ENCODE peak calls at places on chromosomes 4 and X, in nine cellular contexts. One of them, this sample, is unnamed. For H3K4me1, the result is how much of the 10 kb centered on the place peaks cover.

GRCh38 chr4:185564355-185564754 is 29.0 kb upstream of the PDLIM3 start:
- DNase-seq in body of pancreas: no peak
- DNase-seq in pancreas: no peak
- DNase-seq in tibial artery: no peak
- DNase-seq in GM23248: no peak
- DNase-seq in endothelial cell of umbilical vein: no peak
- DNase-seq in CD8-positive, alpha-beta memory T cell: no peak
- DNase-seq in IMR-90: no peak
- DNase-seq in SK-N-SH: no peak
- DNase-seq in this sample: no peak

GRCh38 chrX:108309144-108309543 is 129.1 kb downstream of the COL4A6 start:
- DNase-seq in body of pancreas: no peak
- DNase-seq in pancreas: no peak
- DNase-seq in tibial artery: no peak
- DNase-seq in GM23248: no peak
- DNase-seq in endothelial cell of umbilical vein: peak
- DNase-seq in CD8-positive, alpha-beta memory T cell: no peak
- DNase-seq in IMR-90: peak
- DNase-seq in SK-N-SH: no peak
- DNase-seq in this sample: no peak

GRCh38 chrX:129996120-129996519 is 13.7 kb downstream of the BCORL1 start:
- DNase-seq in body of pancreas: no peak
- DNase-seq in pancreas: no peak
- DNase-seq in tibial artery: no peak
- DNase-seq in GM23248: peak
- DNase-seq in endothelial cell of umbilical vein: no peak
- DNase-seq in CD8-positive, alpha-beta memory T cell: no peak
- DNase-seq in IMR-90: peak
- DNase-seq in SK-N-SH: no peak
- DNase-seq in this sample: no peak

GRCh38 chr4:95361696-95361965 is 187.1 kb downstream of the UNC5C start:
- DNase-seq in body of pancreas: no peak
- DNase-seq in pancreas: no peak
- DNase-seq in tibial artery: no peak
- DNase-seq in GM23248: no peak
- DNase-seq in endothelial cell of umbilical vein: no peak
- DNase-seq in CD8-positive, alpha-beta memory T cell: no peak
- DNase-seq in IMR-90: no peak
- DNase-seq in SK-N-SH: no peak
- DNase-seq in this sample: no peak

GRCh38 chrX:119698835-119699234 is 5.9 kb upstream of the SEPTIN6 start:
- DNase-seq in body of pancreas: no peak
- DNase-seq in pancreas: no peak
- DNase-seq in tibial artery: no peak
- DNase-seq in GM23248: peak
- DNase-seq in endothelial cell of umbilical vein: peak
- DNase-seq in CD8-positive, alpha-beta memory T cell: peak
- DNase-seq in IMR-90: peak
- DNase-seq in SK-N-SH: peak
- DNase-seq in this sample: no peak

GRCh38 chr4:80295331-80295730 is 28.9 kb downstream of the FGF5 start:
- DNase-seq in body of pancreas: no peak
- DNase-seq in pancreas: no peak
- DNase-seq in tibial artery: no peak
- DNase-seq in GM23248: no peak
- DNase-seq in endothelial cell of umbilical vein: no peak
- DNase-seq in CD8-positive, alpha-beta memory T cell: no peak
- DNase-seq in IMR-90: no peak
- DNase-seq in SK-N-SH: no peak
- DNase-seq in this sample: no peak

GRCh38 chrX:267771-268261 is 13.4 kb upstream of the PLCXD1 start:
- DNase-seq in body of pancreas: no peak
- DNase-seq in pancreas: peak
- DNase-seq in tibial artery: peak
- DNase-seq in GM23248: no peak
- DNase-seq in endothelial cell of umbilical vein: no peak
- DNase-seq in CD8-positive, alpha-beta memory T cell: no peak
- DNase-seq in IMR-90: no peak
- DNase-seq in SK-N-SH: no peak
- DNase-seq in this sample: peak

GRCh38 chr4:176270669-176271068 is 1.6 kb upstream of the ASB5 start:
- DNase-seq in body of pancreas: no peak
- DNase-seq in pancreas: no peak
- DNase-seq in tibial artery: no peak
- DNase-seq in GM23248: peak
- DNase-seq in endothelial cell of umbilical vein: peak
- DNase-seq in CD8-positive, alpha-beta memory T cell: no peak
- DNase-seq in IMR-90: peak
- DNase-seq in SK-N-SH: no peak
- DNase-seq in this sample: no peak

GRCh38 chr4:2246384-2247127 is 4.6 kb upstream of the HAUS3 start:
- DNase-seq in body of pancreas: peak
- DNase-seq in pancreas: peak
- DNase-seq in tibial artery: no peak
- DNase-seq in GM23248: no peak
- DNase-seq in endothelial cell of umbilical vein: no peak
- DNase-seq in CD8-positive, alpha-beta memory T cell: no peak
- DNase-seq in IMR-90: no peak
- DNase-seq in SK-N-SH: peak
- DNase-seq in this sample: peak

GRCh38 chr4:10733016-10733415 is 48.4 kb upstream of the CLNK start:
- DNase-seq in body of pancreas: no peak
- DNase-seq in pancreas: no peak
- DNase-seq in tibial artery: no peak
- DNase-seq in GM23248: no peak
- DNase-seq in endothelial cell of umbilical vein: no peak
- DNase-seq in CD8-positive, alpha-beta memory T cell: no peak
- DNase-seq in IMR-90: no peak
- DNase-seq in SK-N-SH: no peak
- DNase-seq in this sample: no peak

GRCh38 chr4:76265631-76266218 is 14.2 kb downstream of the FAM47E start:
- DNase-seq in body of pancreas: no peak
- DNase-seq in pancreas: no peak
- DNase-seq in tibial artery: no peak
- DNase-seq in GM23248: no peak
- DNase-seq in endothelial cell of umbilical vein: no peak
- DNase-seq in CD8-positive, alpha-beta memory T cell: no peak
- DNase-seq in IMR-90: no peak
- DNase-seq in SK-N-SH: no peak
- DNase-seq in this sample: no peak

GRCh38 chr4:24980064-24980690 is 50.6 kb downstream of the LGI2 start:
- DNase-seq in body of pancreas: peak
- DNase-seq in pancreas: no peak
- DNase-seq in tibial artery: peak
- DNase-seq in GM23248: peak
- DNase-seq in endothelial cell of umbilical vein: peak
- DNase-seq in CD8-positive, alpha-beta memory T cell: peak
- DNase-seq in IMR-90: peak
- DNase-seq in SK-N-SH: peak
- DNase-seq in this sample: peak

GRCh38 chrX:154698630-154699248 is 45.4 kb upstream of the CTAG2 start:
- DNase-seq in body of pancreas: no peak
- DNase-seq in pancreas: no peak
- DNase-seq in tibial artery: no peak
- DNase-seq in GM23248: no peak
- DNase-seq in endothelial cell of umbilical vein: no peak
- DNase-seq in CD8-positive, alpha-beta memory T cell: no peak
- DNase-seq in IMR-90: no peak
- DNase-seq in SK-N-SH: no peak
- DNase-seq in this sample: no peak

GRCh38 chr4:182083681-182084410 is 159.4 kb upstream of the TENM3 start:
- DNase-seq in body of pancreas: no peak
- DNase-seq in pancreas: no peak
- DNase-seq in tibial artery: no peak
- DNase-seq in GM23248: no peak
- DNase-seq in endothelial cell of umbilical vein: no peak
- DNase-seq in CD8-positive, alpha-beta memory T cell: no peak
- DNase-seq in IMR-90: no peak
- DNase-seq in SK-N-SH: no peak
- DNase-seq in this sample: no peak

GRCh38 chrX:136665258-136665900 is 17.4 kb downstream of the CD40LG start:
- DNase-seq in body of pancreas: no peak
- DNase-seq in pancreas: no peak
- DNase-seq in tibial artery: no peak
- DNase-seq in GM23248: no peak
- DNase-seq in endothelial cell of umbilical vein: no peak
- DNase-seq in CD8-positive, alpha-beta memory T cell: no peak
- DNase-seq in IMR-90: no peak
- DNase-seq in SK-N-SH: no peak
- DNase-seq in this sample: no peak

DNA sequence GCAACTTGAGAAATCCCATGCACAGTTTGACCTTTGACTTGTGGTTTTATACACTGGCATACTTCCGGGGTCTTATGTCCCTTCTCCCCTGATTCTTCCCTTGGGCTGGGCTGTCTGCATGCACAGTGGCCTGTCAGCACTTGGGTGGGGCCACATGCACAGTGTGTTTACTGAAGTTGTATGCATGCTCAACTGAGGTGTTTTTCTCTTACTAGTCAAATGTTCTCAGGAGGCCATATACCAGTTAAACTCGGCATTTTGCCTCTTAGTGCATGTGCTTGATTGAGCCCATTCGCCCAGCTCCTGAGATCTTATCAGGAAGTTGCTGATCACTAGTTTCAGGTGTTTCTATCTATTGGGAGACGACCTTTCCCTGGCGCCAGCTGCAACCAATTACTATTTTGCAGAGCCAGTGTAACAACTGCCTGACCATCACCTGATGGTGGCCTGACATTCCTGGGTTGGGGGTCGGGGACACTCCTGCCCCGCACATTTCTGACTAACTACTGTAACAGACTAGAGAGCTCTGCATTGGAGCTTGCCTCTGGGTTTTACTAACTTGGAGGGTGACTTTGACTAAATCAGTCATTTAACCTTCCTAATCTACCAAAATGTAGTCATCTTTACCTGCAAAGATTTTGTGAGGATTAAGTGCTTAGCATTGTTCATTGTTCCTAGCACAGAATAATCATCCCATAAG is 37.4 kb upstream of the ABCG2 start:
- DNase-seq in body of pancreas: no peak
- DNase-seq in pancreas: no peak
- DNase-seq in tibial artery: no peak
- DNase-seq in GM23248: no peak
- DNase-seq in endothelial cell of umbilical vein: no peak
- DNase-seq in CD8-positive, alpha-beta memory T cell: no peak
- DNase-seq in IMR-90: no peak
- DNase-seq in SK-N-SH: no peak
- DNase-seq in this sample: no peak
- H3K4me1 ChIP-seq in body of pancreas: under half
- H3K4me1 ChIP-seq in pancreas: under half
- H3K4me1 ChIP-seq in tibial artery: under half
- H3K4me1 ChIP-seq in GM23248: under half
- H3K4me1 ChIP-seq in endothelial cell of umbilical vein: under half
- H3K4me1 ChIP-seq in CD8-positive, alpha-beta memory T cell: under half
- H3K4me1 ChIP-seq in IMR-90: under half
- H3K4me1 ChIP-seq in SK-N-SH: under half
- H3K4me1 ChIP-seq in this sample: under half

GRCh38 chrX:104669063-104669462 is 103.1 kb downstream of the IL1RAPL2 start:
- DNase-seq in body of pancreas: no peak
- DNase-seq in pancreas: no peak
- DNase-seq in tibial artery: no peak
- DNase-seq in GM23248: no peak
- DNase-seq in endothelial cell of umbilical vein: no peak
- DNase-seq in CD8-positive, alpha-beta memory T cell: no peak
- DNase-seq in IMR-90: no peak
- DNase-seq in SK-N-SH: no peak
- DNase-seq in this sample: no peak
- H3K4me1 ChIP-seq in body of pancreas: under half
- H3K4me1 ChIP-seq in pancreas: under half
- H3K4me1 ChIP-seq in tibial artery: under half
- H3K4me1 ChIP-seq in GM23248: under half
- H3K4me1 ChIP-seq in endothelial cell of umbilical vein: under half
- H3K4me1 ChIP-seq in CD8-positive, alpha-beta memory T cell: under half
- H3K4me1 ChIP-seq in IMR-90: under half
- H3K4me1 ChIP-seq in SK-N-SH: under half
- H3K4me1 ChIP-seq in this sample: under half

GRCh38 chr4:137693641-137694040 is 161.3 kb upstream of the PCDH18 start:
- DNase-seq in body of pancreas: no peak
- DNase-seq in pancreas: no peak
- DNase-seq in tibial artery: no peak
- DNase-seq in GM23248: peak
- DNase-seq in endothelial cell of umbilical vein: no peak
- DNase-seq in CD8-positive, alpha-beta memory T cell: no peak
- DNase-seq in IMR-90: peak
- DNase-seq in SK-N-SH: no peak
- DNase-seq in this sample: no peak
- H3K4me1 ChIP-seq in body of pancreas: under half
- H3K4me1 ChIP-seq in pancreas: under half
- H3K4me1 ChIP-seq in tibial artery: under half
- H3K4me1 ChIP-seq in GM23248: under half
- H3K4me1 ChIP-seq in endothelial cell of umbilical vein: under half
- H3K4me1 ChIP-seq in CD8-positive, alpha-beta memory T cell: under half
- H3K4me1 ChIP-seq in IMR-90: under half
- H3K4me1 ChIP-seq in SK-N-SH: under half
- H3K4me1 ChIP-seq in this sample: under half

GRCh38 chrX:56727531-56727930 is 1.5 kb upstream of the NBDY start:
- DNase-seq in body of pancreas: no peak
- DNase-seq in pancreas: no peak
- DNase-seq in tibial artery: no peak
- DNase-seq in GM23248: no peak
- DNase-seq in endothelial cell of umbilical vein: no peak
- DNase-seq in CD8-positive, alpha-beta memory T cell: no peak
- DNase-seq in IMR-90: no peak
- DNase-seq in SK-N-SH: no peak
- DNase-seq in this sample: no peak

GRCh38 chrX:56729152-56729557 is at the start of gene NBDY:
- DNase-seq in body of pancreas: peak
- DNase-seq in pancreas: peak
- DNase-seq in tibial artery: no peak
- DNase-seq in GM23248: peak
- DNase-seq in endothelial cell of umbilical vein: peak
- DNase-seq in CD8-positive, alpha-beta memory T cell: peak
- DNase-seq in IMR-90: peak
- DNase-seq in SK-N-SH: peak
- DNase-seq in this sample: peak

GRCh38 chrX:56728321-56728720 is 722 bp upstream of the NBDY start:
- DNase-seq in body of pancreas: no peak
- DNase-seq in pancreas: no peak
- DNase-seq in tibial artery: no peak
- DNase-seq in GM23248: peak
- DNase-seq in endothelial cell of umbilical vein: no peak
- DNase-seq in CD8-positive, alpha-beta memory T cell: no peak
- DNase-seq in IMR-90: no peak
- DNase-seq in SK-N-SH: no peak
- DNase-seq in this sample: no peak

GRCh38 chrX:56728752-56729151 is 291 bp upstream of the NBDY start:
- DNase-seq in body of pancreas: no peak
- DNase-seq in pancreas: no peak
- DNase-seq in tibial artery: no peak
- DNase-seq in GM23248: peak
- DNase-seq in endothelial cell of umbilical vein: peak
- DNase-seq in CD8-positive, alpha-beta memory T cell: no peak
- DNase-seq in IMR-90: peak
- DNase-seq in SK-N-SH: no peak
- DNase-seq in this sample: peak

DNA sequence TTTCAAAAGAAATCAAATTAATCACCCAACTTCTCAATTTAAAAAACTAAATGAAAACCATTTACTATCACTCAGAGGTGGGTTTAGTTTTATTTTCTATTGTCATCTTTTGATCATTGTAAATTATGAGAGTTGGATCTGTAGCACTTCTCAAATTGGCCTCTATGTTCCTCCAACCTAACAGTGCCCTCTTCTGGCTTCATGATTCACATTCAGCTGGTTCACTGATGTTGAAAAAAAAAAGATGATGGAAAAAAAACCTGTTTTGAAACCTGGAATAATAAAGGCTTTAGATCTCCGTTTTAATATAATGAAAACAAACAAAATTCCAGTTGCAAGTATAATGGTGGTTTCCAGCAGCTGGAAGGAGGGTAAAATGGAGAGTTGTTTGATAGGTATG is 2.4 kb upstream of the NBDY start:
- DNase-seq in body of pancreas: no peak
- DNase-seq in pancreas: no peak
- DNase-seq in tibial artery: no peak
- DNase-seq in GM23248: peak
- DNase-seq in endothelial cell of umbilical vein: peak
- DNase-seq in CD8-positive, alpha-beta memory T cell: peak
- DNase-seq in IMR-90: peak
- DNase-seq in SK-N-SH: peak
- DNase-seq in this sample: no peak
- H3K4me1 ChIP-seq in body of pancreas: under half
- H3K4me1 ChIP-seq in pancreas: under half
- H3K4me1 ChIP-seq in tibial artery: under half
- H3K4me1 ChIP-seq in GM23248: under half
- H3K4me1 ChIP-seq in endothelial cell of umbilical vein: under half
- H3K4me1 ChIP-seq in CD8-positive, alpha-beta memory T cell: under half
- H3K4me1 ChIP-seq in IMR-90: under half
- H3K4me1 ChIP-seq in SK-N-SH: under half
- H3K4me1 ChIP-seq in this sample: under half